ENCODE peak calls at places on chromosome 6, in four cellular contexts. R is GM13977, C is GM23338, G is GM06990. X is an unnamed sample.
A peak's percentile ranks its signal among the peaks of the same experiment; 100 is the strongest.

GRCh38 chr6:6546318-6547110 is 42.0 kb upstream of the LY86 start:
- DNase-seq in R (peak; percentile 64), C (peak; percentile 76), G (peak; percentile 76), X (peak; percentile 64)

GRCh38 chr6:1266686-1267056 is 45.2 kb upstream of the FOXQ1 start:
- DNase-seq in R (no peak), C (no peak), G (no peak), X (no peak)

GRCh38 chr6:9308284-9308683 is 872.9 kb upstream of the SLC35B3 start:
- DNase-seq in R (no peak), C (no peak), G (no peak), X (no peak)

GRCh38 chr6:147099974-147100373 is 104.2 kb upstream of the STXBP5 start:
- DNase-seq in R (no peak), C (no peak), G (no peak), X (no peak)

GRCh38 chr6:17962436-17963031 is 24.9 kb downstream of the KIF13A start:
- DNase-seq in R (no peak), C (no peak), G (peak; percentile 21), X (no peak)

GRCh38 chr6:129598244-129599187 is 111.5 kb downstream of the ARHGAP18 start:
- DNase-seq in R (peak; percentile 46), C (peak; percentile 80), G (peak; percentile 21), X (peak; percentile 58)

GRCh38 chr6:135633573-135633972 is 136.0 kb upstream of the AHI1 start:
- DNase-seq in R (no peak), C (no peak), G (no peak), X (no peak)

GRCh38 chr6:91453479-91453878 is 866.6 kb upstream of the MAP3K7 start:
- DNase-seq in R (no peak), C (no peak), G (no peak), X (no peak)

GRCh38 chr6:41505084-41506049 is 40.8 kb upstream of the FOXP4 start:
- DNase-seq in R (peak; percentile 88), C (peak; percentile 70), G (peak; percentile 82), X (peak; percentile 86)

GRCh38 chr6:15131234-15132195 is 114.4 kb upstream of the JARID2 start:
- DNase-seq in R (no peak), C (no peak), G (no peak), X (no peak)

GRCh38 chr6:66096679-66097078 is 389.7 kb upstream of the EYS start:
- DNase-seq in R (no peak), C (no peak), G (no peak), X (no peak)

GRCh38 chr6:110626442-110626841 is 150.0 kb upstream of the SLC22A16 start:
- DNase-seq in R (no peak), C (no peak), G (no peak), X (no peak)

GRCh38 chr6:3258720-3259490 is at the start of gene PSMG4:
- DNase-seq in R (peak; percentile 99), C (peak; percentile 95), G (peak; percentile 91), X (peak; percentile 99)

GRCh38 chr6:39897699-39898098 is 36.6 kb downstream of the MOCS1 start:
- DNase-seq in R (no peak), C (peak; percentile 38), G (no peak), X (no peak)

GRCh38 chr6:138987643-138988468 is at the start of gene REPS1:
- DNase-seq in R (peak; percentile 96), C (peak; percentile 96), G (peak; percentile 92), X (peak; percentile 97)

GRCh38 chr6:10621847-10622246 is 72.6 kb downstream of the C6orf52 start:
- DNase-seq in R (no peak), C (peak; percentile 37), G (no peak), X (no peak)

GRCh38 chr6:24910331-24910849 is 25.4 kb downstream of the RIPOR2 start:
- DNase-seq in R (peak; percentile 48), C (peak; percentile 64), G (peak; percentile 69), X (peak; percentile 62)

GRCh38 chr6:11126876-11127275 is 15.4 kb upstream of the ERVFRD-1 start:
- DNase-seq in R (no peak), C (no peak), G (no peak), X (no peak)

GRCh38 chr6:109760208-109760607 is 69.1 kb downstream of the FIG4 start:
- DNase-seq in R (no peak), C (no peak), G (no peak), X (no peak)

GRCh38 chr6:42177514-42178364 is 4.6 kb downstream of the GUCA1A start:
- DNase-seq in R (no peak), C (peak; percentile 93), G (no peak), X (no peak)

GRCh38 chr6:151635741-151636140 is 141.9 kb downstream of the CCDC170 start:
- DNase-seq in R (no peak), C (no peak), G (no peak), X (no peak)
- TF ChIP-seq CTCF in R (no peak), C (no peak), G (no peak), X (no peak)

GRCh38 chr6:158387036-158387435 is 74.8 kb downstream of the TULP4 start:
- DNase-seq in R (no peak), C (no peak), G (no peak), X (no peak)
- TF ChIP-seq CTCF in R (peak; percentile 18), C (peak; percentile 31), G (peak; percentile 20), X (no peak)

GRCh38 chr6:116570856-116571682 is at the start of gene RWDD1:
- DNase-seq in R (peak; percentile 96), C (peak; percentile 99), G (peak; percentile 97), X (peak; percentile 97)
- TF ChIP-seq CTCF in R (peak; percentile 9), C (no peak), G (no peak), X (peak; percentile 4)

GRCh38 chr6:124400600-124400999 is 561.6 kb upstream of the RNF217 start:
- DNase-seq in R (no peak), C (no peak), G (no peak), X (no peak)
- TF ChIP-seq CTCF in R (no peak), C (no peak), G (no peak), X (no peak)

GRCh38 chr6:144216668-144217218 is 66.4 kb downstream of the STX11 start:
- DNase-seq in R (peak; percentile 78), C (peak; percentile 82), G (no peak), X (peak; percentile 77)
- TF ChIP-seq CTCF in R (peak; percentile 8), C (no peak), G (peak; percentile 37), X (no peak)

GRCh38 chr6:143592335-143592734 is 80.8 kb upstream of the FUCA2 start:
- DNase-seq in R (no peak), C (peak; percentile 93), G (no peak), X (no peak)
- TF ChIP-seq CTCF in R (no peak), C (peak; percentile 94), G (peak; percentile 32), X (no peak)

DNA sequence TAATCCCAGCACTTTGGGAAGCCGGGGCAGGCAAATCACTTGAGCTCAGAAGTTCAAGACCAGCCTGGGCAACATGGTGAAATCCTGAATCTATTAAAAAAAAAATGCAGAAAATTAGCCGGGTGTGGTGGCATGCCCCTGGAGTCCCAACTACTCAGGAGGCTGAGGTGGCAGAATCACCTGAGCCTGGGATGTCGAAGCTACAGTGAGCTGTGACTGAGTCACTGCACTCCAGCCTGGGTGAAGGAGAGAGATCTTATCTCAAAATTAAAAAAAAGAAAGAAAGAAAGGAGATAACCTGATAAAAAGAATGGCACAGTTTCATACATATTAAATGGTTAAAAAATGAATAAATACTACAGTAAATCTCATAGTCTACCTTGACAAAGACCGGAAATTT is 123.6 kb upstream of the TNFAIP3 start:
- DNase-seq in R (no peak), C (no peak), G (no peak), X (no peak)
- TF ChIP-seq CTCF in R (no peak), C (no peak), G (no peak), X (no peak)